ENCODE peak calls at places on chromosome 4, in seven cellular contexts. One of them, this sample, is unnamed. For H3K27me3, the result is how much of the 10 kb centered on the place peaks cover.

GRCh38 chr4:81912420-81912819 is 440.7 kb upstream of the RASGEF1B start:
- DNase-seq in upper lobe of left lung: no peak
- DNase-seq in BJ: no peak
- DNase-seq in left ventricle myocardium inferior: no peak
- DNase-seq in K562: no peak
- DNase-seq in breast epithelium: no peak
- DNase-seq in lower lobe of right lung: no peak
- DNase-seq in this sample: no peak

GRCh38 chr4:74805601-74806000 is 11.3 kb upstream of the BTC start:
- DNase-seq in upper lobe of left lung: no peak
- DNase-seq in BJ: no peak
- DNase-seq in left ventricle myocardium inferior: no peak
- DNase-seq in K562: no peak
- DNase-seq in breast epithelium: no peak
- DNase-seq in lower lobe of right lung: no peak
- DNase-seq in this sample: no peak

GRCh38 chr4:1628892-1629703 is 55.0 kb downstream of the FAM53A start:
- DNase-seq in upper lobe of left lung: peak
- DNase-seq in BJ: no peak
- DNase-seq in left ventricle myocardium inferior: peak
- DNase-seq in K562: peak
- DNase-seq in breast epithelium: no peak
- DNase-seq in lower lobe of right lung: peak
- DNase-seq in this sample: peak

GRCh38 chr4:52263612-52264011 is 212.5 kb downstream of the SPATA18 start:
- DNase-seq in upper lobe of left lung: no peak
- DNase-seq in BJ: no peak
- DNase-seq in left ventricle myocardium inferior: no peak
- DNase-seq in K562: no peak
- DNase-seq in breast epithelium: no peak
- DNase-seq in lower lobe of right lung: no peak
- DNase-seq in this sample: no peak

GRCh38 chr4:58265734-58266133 is 1155.5 kb upstream of the IGFBP7 start:
- DNase-seq in upper lobe of left lung: no peak
- DNase-seq in BJ: no peak
- DNase-seq in left ventricle myocardium inferior: no peak
- DNase-seq in K562: no peak
- DNase-seq in breast epithelium: no peak
- DNase-seq in lower lobe of right lung: no peak
- DNase-seq in this sample: no peak

GRCh38 chr4:5165419-5166369 is 114.4 kb downstream of the STK32B start:
- DNase-seq in upper lobe of left lung: no peak
- DNase-seq in BJ: no peak
- DNase-seq in left ventricle myocardium inferior: no peak
- DNase-seq in K562: no peak
- DNase-seq in breast epithelium: no peak
- DNase-seq in lower lobe of right lung: no peak
- DNase-seq in this sample: no peak

GRCh38 chr4:182023469-182023868 is 219.7 kb upstream of the TENM3 start:
- DNase-seq in upper lobe of left lung: no peak
- DNase-seq in BJ: no peak
- DNase-seq in left ventricle myocardium inferior: no peak
- DNase-seq in K562: no peak
- DNase-seq in breast epithelium: no peak
- DNase-seq in lower lobe of right lung: no peak
- DNase-seq in this sample: no peak

GRCh38 chr4:624705-625590 is at the start of gene PDE6B:
- DNase-seq in upper lobe of left lung: peak
- DNase-seq in BJ: no peak
- DNase-seq in left ventricle myocardium inferior: no peak
- DNase-seq in K562: no peak
- DNase-seq in breast epithelium: no peak
- DNase-seq in lower lobe of right lung: no peak
- DNase-seq in this sample: no peak

GRCh38 chr4:41746440-41747229 is 1.9 kb downstream of the PHOX2B start:
- DNase-seq in upper lobe of left lung: no peak
- DNase-seq in BJ: no peak
- DNase-seq in left ventricle myocardium inferior: no peak
- DNase-seq in K562: no peak
- DNase-seq in breast epithelium: no peak
- DNase-seq in lower lobe of right lung: no peak
- DNase-seq in this sample: no peak

GRCh38 chr4:25457053-25457715 is 80.1 kb downstream of the ANAPC4 start:
- DNase-seq in upper lobe of left lung: no peak
- DNase-seq in BJ: peak
- DNase-seq in left ventricle myocardium inferior: no peak
- DNase-seq in K562: no peak
- DNase-seq in breast epithelium: no peak
- DNase-seq in lower lobe of right lung: no peak
- DNase-seq in this sample: no peak

GRCh38 chr4:110824344-110824743 is 201.5 kb upstream of the PITX2 start:
- DNase-seq in upper lobe of left lung: no peak
- DNase-seq in BJ: no peak
- DNase-seq in left ventricle myocardium inferior: no peak
- DNase-seq in K562: no peak
- DNase-seq in breast epithelium: no peak
- DNase-seq in lower lobe of right lung: no peak
- DNase-seq in this sample: no peak

GRCh38 chr4:123266221-123266620 is 130.4 kb upstream of the SPRY1 start:
- DNase-seq in upper lobe of left lung: no peak
- DNase-seq in BJ: no peak
- DNase-seq in left ventricle myocardium inferior: no peak
- DNase-seq in K562: no peak
- DNase-seq in breast epithelium: no peak
- DNase-seq in lower lobe of right lung: no peak
- DNase-seq in this sample: no peak

GRCh38 chr4:82704156-82704555 is 94.4 kb downstream of the SCD5 start:
- DNase-seq in upper lobe of left lung: no peak
- DNase-seq in BJ: no peak
- DNase-seq in left ventricle myocardium inferior: no peak
- DNase-seq in K562: no peak
- DNase-seq in breast epithelium: no peak
- DNase-seq in lower lobe of right lung: no peak
- DNase-seq in this sample: no peak

GRCh38 chr4:1752284-1753041 is 31.1 kb downstream of the TACC3 start:
- DNase-seq in upper lobe of left lung: peak
- DNase-seq in BJ: no peak
- DNase-seq in left ventricle myocardium inferior: no peak
- DNase-seq in K562: peak
- DNase-seq in breast epithelium: peak
- DNase-seq in lower lobe of right lung: peak
- DNase-seq in this sample: no peak

GRCh38 chr4:121408-122084 is 2.8 kb upstream of the ZNF718 start:
- DNase-seq in upper lobe of left lung: no peak
- DNase-seq in BJ: no peak
- DNase-seq in left ventricle myocardium inferior: no peak
- DNase-seq in K562: no peak
- DNase-seq in breast epithelium: no peak
- DNase-seq in lower lobe of right lung: no peak
- DNase-seq in this sample: no peak

GRCh38 chr4:182929296-182929695 is 12.1 kb upstream of the DCTD start:
- DNase-seq in upper lobe of left lung: no peak
- DNase-seq in BJ: peak
- DNase-seq in left ventricle myocardium inferior: no peak
- DNase-seq in K562: no peak
- DNase-seq in breast epithelium: no peak
- DNase-seq in lower lobe of right lung: no peak
- DNase-seq in this sample: no peak

GRCh38 chr4:2331043-2331420 is 69.1 kb upstream of the MXD4 start:
- DNase-seq in upper lobe of left lung: peak
- DNase-seq in BJ: no peak
- DNase-seq in left ventricle myocardium inferior: no peak
- DNase-seq in K562: no peak
- DNase-seq in breast epithelium: no peak
- DNase-seq in lower lobe of right lung: no peak
- DNase-seq in this sample: no peak

GRCh38 chr4:13112030-13112429 is 372.1 kb downstream of the RAB28 start:
- DNase-seq in upper lobe of left lung: no peak
- DNase-seq in BJ: no peak
- DNase-seq in left ventricle myocardium inferior: no peak
- DNase-seq in K562: no peak
- DNase-seq in breast epithelium: no peak
- DNase-seq in lower lobe of right lung: no peak
- DNase-seq in this sample: no peak

GRCh38 chr4:36267491-36268254 is 13.7 kb upstream of the DTHD1 start:
- DNase-seq in upper lobe of left lung: no peak
- DNase-seq in BJ: no peak
- DNase-seq in left ventricle myocardium inferior: no peak
- DNase-seq in K562: no peak
- DNase-seq in breast epithelium: no peak
- DNase-seq in lower lobe of right lung: no peak
- DNase-seq in this sample: no peak

GRCh38 chr4:157012781-157013180 is 41.2 kb upstream of the PDGFC start:
- DNase-seq in upper lobe of left lung: no peak
- DNase-seq in BJ: peak
- DNase-seq in left ventricle myocardium inferior: no peak
- DNase-seq in K562: no peak
- DNase-seq in breast epithelium: no peak
- DNase-seq in lower lobe of right lung: no peak
- DNase-seq in this sample: no peak

GRCh38 chr4:23890369-23891063 is 669 bp upstream of the PPARGC1A start:
- DNase-seq in upper lobe of left lung: no peak
- DNase-seq in BJ: no peak
- DNase-seq in left ventricle myocardium inferior: no peak
- DNase-seq in K562: no peak
- DNase-seq in breast epithelium: no peak
- DNase-seq in lower lobe of right lung: no peak
- DNase-seq in this sample: no peak

GRCh38 chr4:84965558-84966381 is 720 bp downstream of the WDFY3 start:
- DNase-seq in upper lobe of left lung: peak
- DNase-seq in BJ: no peak
- DNase-seq in left ventricle myocardium inferior: peak
- DNase-seq in K562: peak
- DNase-seq in breast epithelium: peak
- DNase-seq in lower lobe of right lung: peak
- DNase-seq in this sample: peak

GRCh38 chr4:173360587-173361221 is 10.1 kb upstream of the SAP30 start:
- DNase-seq in upper lobe of left lung: no peak
- DNase-seq in BJ: no peak
- DNase-seq in left ventricle myocardium inferior: no peak
- DNase-seq in K562: peak
- DNase-seq in breast epithelium: no peak
- DNase-seq in lower lobe of right lung: no peak
- DNase-seq in this sample: no peak

GRCh38 chr4:117983541-117984451 is 50.5 kb upstream of the NDST3 start:
- DNase-seq in upper lobe of left lung: no peak
- DNase-seq in BJ: no peak
- DNase-seq in left ventricle myocardium inferior: no peak
- DNase-seq in K562: no peak
- DNase-seq in breast epithelium: no peak
- DNase-seq in lower lobe of right lung: no peak
- DNase-seq in this sample: no peak

GRCh38 chr4:98700630-98701029 is 42.2 kb upstream of the TSPAN5 start:
- DNase-seq in upper lobe of left lung: no peak
- DNase-seq in BJ: no peak
- DNase-seq in left ventricle myocardium inferior: no peak
- DNase-seq in K562: no peak
- DNase-seq in breast epithelium: no peak
- DNase-seq in lower lobe of right lung: no peak
- DNase-seq in this sample: no peak

GRCh38 chr4:147078875-147079658 is 133.4 kb upstream of the TTC29 start:
- DNase-seq in upper lobe of left lung: peak
- DNase-seq in BJ: no peak
- DNase-seq in left ventricle myocardium inferior: peak
- DNase-seq in K562: no peak
- DNase-seq in breast epithelium: no peak
- DNase-seq in lower lobe of right lung: no peak
- DNase-seq in this sample: no peak

GRCh38 chr4:48490680-48491513 is 845 bp downstream of the ZAR1 start:
- DNase-seq in upper lobe of left lung: peak
- DNase-seq in BJ: no peak
- DNase-seq in left ventricle myocardium inferior: no peak
- DNase-seq in K562: no peak
- DNase-seq in breast epithelium: no peak
- DNase-seq in lower lobe of right lung: peak
- DNase-seq in this sample: no peak
- H3K4me3 ChIP-seq in upper lobe of left lung: peak
- H3K4me3 ChIP-seq in BJ: no peak
- H3K4me3 ChIP-seq in left ventricle myocardium inferior: peak
- H3K4me3 ChIP-seq in K562: no peak
- H3K4me3 ChIP-seq in breast epithelium: peak
- H3K4me3 ChIP-seq in lower lobe of right lung: peak
- H3K4me3 ChIP-seq in this sample: peak

GRCh38 chr4:185015108-185015507 is 3.2 kb upstream of the HELT start:
- DNase-seq in upper lobe of left lung: no peak
- DNase-seq in BJ: no peak
- DNase-seq in left ventricle myocardium inferior: no peak
- DNase-seq in K562: no peak
- DNase-seq in breast epithelium: no peak
- DNase-seq in lower lobe of right lung: no peak
- DNase-seq in this sample: no peak
- H3K27me3 ChIP-seq in upper lobe of left lung: under half
- H3K27me3 ChIP-seq in BJ: under half
- H3K27me3 ChIP-seq in left ventricle myocardium inferior: half or more
- H3K27me3 ChIP-seq in K562: half or more
- H3K27me3 ChIP-seq in breast epithelium: half or more
- H3K27me3 ChIP-seq in lower lobe of right lung: half or more
- H3K27me3 ChIP-seq in this sample: half or more

GRCh38 chr4:53618321-53618720 is 27.0 kb upstream of the LNX1 start:
- DNase-seq in upper lobe of left lung: no peak
- DNase-seq in BJ: no peak
- DNase-seq in left ventricle myocardium inferior: no peak
- DNase-seq in K562: no peak
- DNase-seq in breast epithelium: no peak
- DNase-seq in lower lobe of right lung: no peak
- DNase-seq in this sample: no peak

GRCh38 chr4:53613428-53613827 is 22.1 kb upstream of the LNX1 start:
- DNase-seq in upper lobe of left lung: no peak
- DNase-seq in BJ: no peak
- DNase-seq in left ventricle myocardium inferior: no peak
- DNase-seq in K562: no peak
- DNase-seq in breast epithelium: no peak
- DNase-seq in lower lobe of right lung: no peak
- DNase-seq in this sample: no peak

GRCh38 chr4:53617101-53617680 is 25.9 kb upstream of the LNX1 start:
- DNase-seq in upper lobe of left lung: no peak
- DNase-seq in BJ: no peak
- DNase-seq in left ventricle myocardium inferior: no peak
- DNase-seq in K562: no peak
- DNase-seq in breast epithelium: no peak
- DNase-seq in lower lobe of right lung: no peak
- DNase-seq in this sample: no peak

GRCh38 chr4:53616219-53616618 is 24.9 kb upstream of the LNX1 start:
- DNase-seq in upper lobe of left lung: no peak
- DNase-seq in BJ: no peak
- DNase-seq in left ventricle myocardium inferior: no peak
- DNase-seq in K562: no peak
- DNase-seq in breast epithelium: no peak
- DNase-seq in lower lobe of right lung: no peak
- DNase-seq in this sample: no peak

GRCh38 chr4:53614616-53615015 is 23.3 kb upstream of the LNX1 start:
- DNase-seq in upper lobe of left lung: no peak
- DNase-seq in BJ: no peak
- DNase-seq in left ventricle myocardium inferior: no peak
- DNase-seq in K562: no peak
- DNase-seq in breast epithelium: no peak
- DNase-seq in lower lobe of right lung: no peak
- DNase-seq in this sample: no peak
- TF ChIP-seq CTCF in upper lobe of left lung: no peak
- TF ChIP-seq CTCF in BJ: no peak
- TF ChIP-seq CTCF in left ventricle myocardium inferior: no peak
- TF ChIP-seq CTCF in K562: peak
- TF ChIP-seq CTCF in breast epithelium: no peak
- TF ChIP-seq CTCF in lower lobe of right lung: no peak
- TF ChIP-seq CTCF in this sample: no peak

GRCh38 chr4:153494562-153494961 is 28.4 kb downstream of the TMEM131L start:
- DNase-seq in upper lobe of left lung: no peak
- DNase-seq in BJ: no peak
- DNase-seq in left ventricle myocardium inferior: no peak
- DNase-seq in K562: no peak
- DNase-seq in breast epithelium: no peak
- DNase-seq in lower lobe of right lung: no peak
- DNase-seq in this sample: no peak
- H3K4me3 ChIP-seq in upper lobe of left lung: no peak
- H3K4me3 ChIP-seq in BJ: no peak
- H3K4me3 ChIP-seq in left ventricle myocardium inferior: no peak
- H3K4me3 ChIP-seq in K562: no peak
- H3K4me3 ChIP-seq in breast epithelium: no peak
- H3K4me3 ChIP-seq in lower lobe of right lung: no peak
- H3K4me3 ChIP-seq in this sample: no peak